ENCODE peak calls at places on chromosomes 2 and 18, in seven cellular contexts. One of them, this sample, is unnamed. For H3K36me3, the result is how much of the 10 kb centered on the place peaks cover.

GRCh38 chr2:208112969-208113368 is 11.4 kb downstream of the CRYGD start:
- DNase-seq in adrenal gland: no peak
- DNase-seq in testis: no peak
- DNase-seq in CD4-positive, CD25-positive, alpha-beta regulatory T cell: no peak
- DNase-seq in tibial artery: no peak
- DNase-seq in CD4-positive, alpha-beta memory T cell: no peak
- DNase-seq in aorta: no peak
- DNase-seq in this sample: peak

GRCh38 chr18:74892066-74892627 is 294.5 kb downstream of the ZNF407 start:
- DNase-seq in adrenal gland: no peak
- DNase-seq in testis: no peak
- DNase-seq in CD4-positive, CD25-positive, alpha-beta regulatory T cell: no peak
- DNase-seq in tibial artery: no peak
- DNase-seq in CD4-positive, alpha-beta memory T cell: no peak
- DNase-seq in aorta: no peak
- DNase-seq in this sample: no peak

GRCh38 chr2:16664809-16665745 is 557 bp downstream of the CYRIA start:
- DNase-seq in adrenal gland: no peak
- DNase-seq in testis: no peak
- DNase-seq in CD4-positive, CD25-positive, alpha-beta regulatory T cell: no peak
- DNase-seq in tibial artery: peak
- DNase-seq in CD4-positive, alpha-beta memory T cell: no peak
- DNase-seq in aorta: no peak
- DNase-seq in this sample: peak

GRCh38 chr18:56645415-56646016 is 5.6 kb upstream of the WDR7 start:
- DNase-seq in adrenal gland: no peak
- DNase-seq in testis: no peak
- DNase-seq in CD4-positive, CD25-positive, alpha-beta regulatory T cell: peak
- DNase-seq in tibial artery: no peak
- DNase-seq in CD4-positive, alpha-beta memory T cell: peak
- DNase-seq in aorta: no peak
- DNase-seq in this sample: no peak

GRCh38 chr18:36672437-36673344 is 156.1 kb downstream of the TPGS2 start:
- DNase-seq in adrenal gland: peak
- DNase-seq in testis: no peak
- DNase-seq in CD4-positive, CD25-positive, alpha-beta regulatory T cell: no peak
- DNase-seq in tibial artery: no peak
- DNase-seq in CD4-positive, alpha-beta memory T cell: no peak
- DNase-seq in aorta: no peak
- DNase-seq in this sample: no peak

GRCh38 chr18:80210312-80211083 is 36.8 kb downstream of the PARD6G start:
- DNase-seq in adrenal gland: no peak
- DNase-seq in testis: no peak
- DNase-seq in CD4-positive, CD25-positive, alpha-beta regulatory T cell: no peak
- DNase-seq in tibial artery: no peak
- DNase-seq in CD4-positive, alpha-beta memory T cell: no peak
- DNase-seq in aorta: no peak
- DNase-seq in this sample: peak

GRCh38 chr2:238459081-238459629 is 32.4 kb downstream of the ASB1 start:
- DNase-seq in adrenal gland: no peak
- DNase-seq in testis: peak
- DNase-seq in CD4-positive, CD25-positive, alpha-beta regulatory T cell: no peak
- DNase-seq in tibial artery: peak
- DNase-seq in CD4-positive, alpha-beta memory T cell: no peak
- DNase-seq in aorta: no peak
- DNase-seq in this sample: no peak

GRCh38 chr18:47870605-47871004 is 59.9 kb downstream of the SMAD2 start:
- DNase-seq in adrenal gland: no peak
- DNase-seq in testis: no peak
- DNase-seq in CD4-positive, CD25-positive, alpha-beta regulatory T cell: peak
- DNase-seq in tibial artery: no peak
- DNase-seq in CD4-positive, alpha-beta memory T cell: no peak
- DNase-seq in aorta: no peak
- DNase-seq in this sample: no peak

GRCh38 chr2:102735431-102736130 is 26.2 kb upstream of the TMEM182 start:
- DNase-seq in adrenal gland: no peak
- DNase-seq in testis: no peak
- DNase-seq in CD4-positive, CD25-positive, alpha-beta regulatory T cell: no peak
- DNase-seq in tibial artery: no peak
- DNase-seq in CD4-positive, alpha-beta memory T cell: no peak
- DNase-seq in aorta: no peak
- DNase-seq in this sample: no peak

DNA sequence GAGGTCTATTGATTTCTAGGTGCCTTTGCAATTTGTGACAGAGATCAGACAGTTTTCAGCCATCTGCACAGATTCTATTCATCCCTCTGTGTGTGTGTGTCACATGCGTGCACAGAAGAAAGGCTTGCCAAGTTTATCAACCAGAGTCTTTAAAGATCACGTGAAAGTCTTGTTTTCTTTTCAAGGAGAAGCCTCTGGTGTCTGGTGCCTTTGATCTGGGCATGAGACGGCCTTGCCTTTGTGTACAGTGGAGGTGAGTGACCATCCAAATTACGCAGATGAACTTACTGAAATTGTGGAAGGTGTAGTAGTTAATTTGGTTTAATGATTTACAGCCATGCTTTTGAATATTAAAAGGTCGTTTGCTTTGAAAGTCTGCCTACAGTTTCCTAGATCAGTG is 164.2 kb downstream of the VAPA start:
- DNase-seq in adrenal gland: no peak
- DNase-seq in testis: no peak
- DNase-seq in CD4-positive, CD25-positive, alpha-beta regulatory T cell: no peak
- DNase-seq in tibial artery: no peak
- DNase-seq in CD4-positive, alpha-beta memory T cell: no peak
- DNase-seq in aorta: no peak
- DNase-seq in this sample: no peak
- H3K36me3 ChIP-seq in adrenal gland: under half
- H3K36me3 ChIP-seq in testis: under half
- H3K36me3 ChIP-seq in CD4-positive, CD25-positive, alpha-beta regulatory T cell: under half
- H3K36me3 ChIP-seq in tibial artery: under half
- H3K36me3 ChIP-seq in CD4-positive, alpha-beta memory T cell: under half
- H3K36me3 ChIP-seq in aorta: under half
- H3K36me3 ChIP-seq in this sample: under half

GRCh38 chr2:55922488-55922887 is 1.1 kb downstream of the EFEMP1 start:
- DNase-seq in adrenal gland: no peak
- DNase-seq in testis: no peak
- DNase-seq in CD4-positive, CD25-positive, alpha-beta regulatory T cell: no peak
- DNase-seq in tibial artery: no peak
- DNase-seq in CD4-positive, alpha-beta memory T cell: no peak
- DNase-seq in aorta: no peak
- DNase-seq in this sample: peak
- H3K4me3 ChIP-seq in adrenal gland: no peak
- H3K4me3 ChIP-seq in testis: peak
- H3K4me3 ChIP-seq in CD4-positive, CD25-positive, alpha-beta regulatory T cell: no peak
- H3K4me3 ChIP-seq in tibial artery: peak
- H3K4me3 ChIP-seq in CD4-positive, alpha-beta memory T cell: no peak
- H3K4me3 ChIP-seq in aorta: peak
- H3K4me3 ChIP-seq in this sample: peak

GRCh38 chr2:226775032-226775509 is 24.5 kb downstream of the IRS1 start:
- DNase-seq in adrenal gland: no peak
- DNase-seq in testis: no peak
- DNase-seq in CD4-positive, CD25-positive, alpha-beta regulatory T cell: no peak
- DNase-seq in tibial artery: no peak
- DNase-seq in CD4-positive, alpha-beta memory T cell: no peak
- DNase-seq in aorta: no peak
- DNase-seq in this sample: no peak

GRCh38 chr2:226776104-226776503 is 23.5 kb downstream of the IRS1 start:
- DNase-seq in adrenal gland: no peak
- DNase-seq in testis: no peak
- DNase-seq in CD4-positive, CD25-positive, alpha-beta regulatory T cell: no peak
- DNase-seq in tibial artery: no peak
- DNase-seq in CD4-positive, alpha-beta memory T cell: no peak
- DNase-seq in aorta: no peak
- DNase-seq in this sample: no peak

GRCh38 chr2:226773291-226773690 is 26.3 kb downstream of the IRS1 start:
- DNase-seq in adrenal gland: no peak
- DNase-seq in testis: no peak
- DNase-seq in CD4-positive, CD25-positive, alpha-beta regulatory T cell: no peak
- DNase-seq in tibial artery: no peak
- DNase-seq in CD4-positive, alpha-beta memory T cell: no peak
- DNase-seq in aorta: no peak
- DNase-seq in this sample: no peak

GRCh38 chr2:226781471-226781870 is 18.1 kb downstream of the IRS1 start:
- DNase-seq in adrenal gland: no peak
- DNase-seq in testis: no peak
- DNase-seq in CD4-positive, CD25-positive, alpha-beta regulatory T cell: no peak
- DNase-seq in tibial artery: no peak
- DNase-seq in CD4-positive, alpha-beta memory T cell: no peak
- DNase-seq in aorta: no peak
- DNase-seq in this sample: no peak

GRCh38 chr2:226777611-226778010 is 22.0 kb downstream of the IRS1 start:
- DNase-seq in adrenal gland: no peak
- DNase-seq in testis: no peak
- DNase-seq in CD4-positive, CD25-positive, alpha-beta regulatory T cell: no peak
- DNase-seq in tibial artery: no peak
- DNase-seq in CD4-positive, alpha-beta memory T cell: no peak
- DNase-seq in aorta: no peak
- DNase-seq in this sample: no peak
- H3K36me3 ChIP-seq in adrenal gland: under half
- H3K36me3 ChIP-seq in testis: under half
- H3K36me3 ChIP-seq in CD4-positive, CD25-positive, alpha-beta regulatory T cell: under half
- H3K36me3 ChIP-seq in tibial artery: under half
- H3K36me3 ChIP-seq in CD4-positive, alpha-beta memory T cell: under half
- H3K36me3 ChIP-seq in aorta: under half
- H3K36me3 ChIP-seq in this sample: under half

GRCh38 chr2:229914182-229914581 is 7.6 kb downstream of the TRIP12 start:
- DNase-seq in adrenal gland: no peak
- DNase-seq in testis: no peak
- DNase-seq in CD4-positive, CD25-positive, alpha-beta regulatory T cell: no peak
- DNase-seq in tibial artery: no peak
- DNase-seq in CD4-positive, alpha-beta memory T cell: no peak
- DNase-seq in aorta: no peak
- DNase-seq in this sample: no peak

GRCh38 chr2:229921101-229921891 is 513 bp downstream of the TRIP12 start:
- DNase-seq in adrenal gland: peak
- DNase-seq in testis: peak
- DNase-seq in CD4-positive, CD25-positive, alpha-beta regulatory T cell: peak
- DNase-seq in tibial artery: peak
- DNase-seq in CD4-positive, alpha-beta memory T cell: peak
- DNase-seq in aorta: peak
- DNase-seq in this sample: peak

GRCh38 chr2:229920011-229920781 is 1.6 kb downstream of the TRIP12 start:
- DNase-seq in adrenal gland: no peak
- DNase-seq in testis: peak
- DNase-seq in CD4-positive, CD25-positive, alpha-beta regulatory T cell: peak
- DNase-seq in tibial artery: no peak
- DNase-seq in CD4-positive, alpha-beta memory T cell: peak
- DNase-seq in aorta: no peak
- DNase-seq in this sample: peak

GRCh38 chr2:229921892-229922448 is at the start of gene TRIP12:
- DNase-seq in adrenal gland: peak
- DNase-seq in testis: peak
- DNase-seq in CD4-positive, CD25-positive, alpha-beta regulatory T cell: peak
- DNase-seq in tibial artery: peak
- DNase-seq in CD4-positive, alpha-beta memory T cell: peak
- DNase-seq in aorta: peak
- DNase-seq in this sample: peak

GRCh38 chr2:229917793-229918192 is 4.0 kb downstream of the TRIP12 start:
- DNase-seq in adrenal gland: no peak
- DNase-seq in testis: no peak
- DNase-seq in CD4-positive, CD25-positive, alpha-beta regulatory T cell: no peak
- DNase-seq in tibial artery: no peak
- DNase-seq in CD4-positive, alpha-beta memory T cell: no peak
- DNase-seq in aorta: no peak
- DNase-seq in this sample: no peak
- H3K4me3 ChIP-seq in adrenal gland: no peak
- H3K4me3 ChIP-seq in testis: no peak
- H3K4me3 ChIP-seq in CD4-positive, CD25-positive, alpha-beta regulatory T cell: peak
- H3K4me3 ChIP-seq in tibial artery: no peak
- H3K4me3 ChIP-seq in CD4-positive, alpha-beta memory T cell: no peak
- H3K4me3 ChIP-seq in aorta: no peak
- H3K4me3 ChIP-seq in this sample: no peak

GRCh38 chr2:1680222-1681016 is 63.9 kb downstream of the PXDN start:
- DNase-seq in adrenal gland: no peak
- DNase-seq in testis: peak
- DNase-seq in CD4-positive, CD25-positive, alpha-beta regulatory T cell: peak
- DNase-seq in tibial artery: no peak
- DNase-seq in CD4-positive, alpha-beta memory T cell: no peak
- DNase-seq in aorta: no peak
- DNase-seq in this sample: no peak

GRCh38 chr2:1681323-1682310 is 62.7 kb downstream of the PXDN start:
- DNase-seq in adrenal gland: no peak
- DNase-seq in testis: peak
- DNase-seq in CD4-positive, CD25-positive, alpha-beta regulatory T cell: no peak
- DNase-seq in tibial artery: no peak
- DNase-seq in CD4-positive, alpha-beta memory T cell: no peak
- DNase-seq in aorta: no peak
- DNase-seq in this sample: no peak

GRCh38 chr2:1683297-1683696 is 61.0 kb downstream of the PXDN start:
- DNase-seq in adrenal gland: no peak
- DNase-seq in testis: no peak
- DNase-seq in CD4-positive, CD25-positive, alpha-beta regulatory T cell: no peak
- DNase-seq in tibial artery: no peak
- DNase-seq in CD4-positive, alpha-beta memory T cell: no peak
- DNase-seq in aorta: no peak
- DNase-seq in this sample: no peak

GRCh38 chr2:1678609-1679008 is 65.7 kb downstream of the PXDN start:
- DNase-seq in adrenal gland: no peak
- DNase-seq in testis: peak
- DNase-seq in CD4-positive, CD25-positive, alpha-beta regulatory T cell: no peak
- DNase-seq in tibial artery: no peak
- DNase-seq in CD4-positive, alpha-beta memory T cell: no peak
- DNase-seq in aorta: no peak
- DNase-seq in this sample: peak

DNA sequence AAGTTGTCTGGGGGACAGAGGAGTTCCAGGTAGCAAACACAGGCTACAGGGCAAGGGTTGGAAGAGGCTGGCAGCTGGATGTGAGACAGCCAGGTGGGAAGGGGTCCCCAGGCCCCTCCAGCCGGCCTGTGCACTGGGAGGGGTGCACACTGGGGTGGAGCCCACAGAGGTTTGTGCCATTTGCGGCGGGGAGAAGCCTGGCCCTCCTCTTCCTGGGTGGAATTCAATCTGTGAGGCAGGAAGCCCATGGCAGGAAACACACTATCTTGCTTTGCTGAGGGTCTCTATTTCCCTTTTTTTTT is 63.3 kb downstream of the PXDN start:
- DNase-seq in adrenal gland: no peak
- DNase-seq in testis: no peak
- DNase-seq in CD4-positive, CD25-positive, alpha-beta regulatory T cell: no peak
- DNase-seq in tibial artery: no peak
- DNase-seq in CD4-positive, alpha-beta memory T cell: no peak
- DNase-seq in aorta: no peak
- DNase-seq in this sample: no peak
- H3K36me3 ChIP-seq in adrenal gland: under half
- H3K36me3 ChIP-seq in testis: under half
- H3K36me3 ChIP-seq in CD4-positive, CD25-positive, alpha-beta regulatory T cell: under half
- H3K36me3 ChIP-seq in tibial artery: half or more
- H3K36me3 ChIP-seq in CD4-positive, alpha-beta memory T cell: under half
- H3K36me3 ChIP-seq in aorta: under half
- H3K36me3 ChIP-seq in this sample: under half